ENCODE peak calls at places on chromosomes 2 and 18, in four cellular contexts. B, G, N and S are unnamed samples.

GRCh38 chr2:16148632-16149348 is 208.4 kb downstream of the MYCN start:
- DNase-seq in G (no peak), N (no peak), B (no peak), S (no peak)

GRCh38 chr2:60552096-60552850 is 1.2 kb downstream of the BCL11A start:
- DNase-seq in G (peak; percentile 22), B (no peak), N (peak; percentile 54), S (no peak)

GRCh38 chr18:46917108-46917807 is at the start of the genes KATNAL2 and PIAS2:
- DNase-seq in B (peak; percentile 85), N (peak; percentile 92), G (peak; percentile 79), S (no peak)

GRCh38 chr2:83516503-83516902 is 942.6 kb downstream of the SUCLG1 start:
- DNase-seq in B (no peak), N (no peak), G (no peak), S (no peak)

GRCh38 chr2:141618457-141618856 is 512.4 kb downstream of the LRP1B start:
- DNase-seq in G (no peak), B (no peak), N (no peak), S (no peak)

GRCh38 chr18:73805991-73806390 is 341.6 kb downstream of the FBXO15 start:
- DNase-seq in N (no peak), G (no peak), B (no peak), S (no peak)

GRCh38 chr18:59593291-59593717 is 103.9 kb downstream of the CCBE1 start:
- DNase-seq in G (peak; percentile 44), B (no peak), N (peak; percentile 82), S (peak; percentile 59)

GRCh38 chr2:146985753-146986152 is 859.1 kb upstream of the ACVR2A start:
- DNase-seq in B (no peak), N (no peak), G (no peak), S (no peak)

GRCh38 chr18:47558110-47558750 is 306.8 kb upstream of the SKOR2 start:
- DNase-seq in B (no peak), G (no peak), N (no peak), S (no peak)

GRCh38 chr2:109402180-109402579 is 211.6 kb downstream of the SEPTIN10 start:
- DNase-seq in N (no peak), B (no peak), G (no peak), S (no peak)

GRCh38 chr2:100182494-100183355 is 40.3 kb upstream of the AFF3 start:
- DNase-seq in N (peak; percentile 23), G (no peak), B (no peak), S (no peak)

GRCh38 chr2:172427990-172428840 is 829 bp downstream of the ITGA6 start:
- DNase-seq in N (peak; percentile 57), B (peak; percentile 73), G (no peak), S (no peak)

GRCh38 chr2:109242654-109243331 is 113.8 kb downstream of the SH3RF3 start:
- DNase-seq in G (peak; percentile 91), B (no peak), N (peak; percentile 94), S (peak; percentile 76)

GRCh38 chr18:48922801-48923730 is 27.7 kb downstream of the SMAD7 start:
- DNase-seq in N (peak; percentile 83), G (peak; percentile 82), B (peak; percentile 58), S (peak; percentile 76)

GRCh38 chr18:2538236-2538635 is 33.1 kb downstream of the METTL4 start:
- DNase-seq in N (no peak), G (no peak), B (no peak), S (no peak)

GRCh38 chr2:58107803-58108710 is 61.5 kb downstream of the VRK2 start:
- DNase-seq in B (no peak), N (peak; percentile 87), G (peak; percentile 86), S (peak; percentile 82)

GRCh38 chr2:120783969-120784372 is 48.3 kb downstream of the GLI2 start:
- DNase-seq in G (no peak), B (no peak), N (no peak), S (no peak)

GRCh38 chr2:237860273-237860935 is 981 bp downstream of the RAMP1 start:
- DNase-seq in N (no peak), G (no peak), B (no peak), S (no peak)

GRCh38 chr2:160876765-160877164 is 283.5 kb upstream of the TANK start:
- DNase-seq in B (no peak), G (peak; percentile 34), N (peak; percentile 40), S (no peak)

GRCh38 chr2:60486067-60486466 is 67.4 kb downstream of the BCL11A start:
- DNase-seq in B (no peak), G (no peak), N (no peak), S (no peak)

GRCh38 chr2:86274918-86275275 is 62.5 kb downstream of the REEP1 start:
- DNase-seq in G (peak; percentile 42), N (peak; percentile 41), B (peak; percentile 89), S (no peak)

GRCh38 chr2:9168851-9169250 is 37.8 kb upstream of the ASAP2 start:
- DNase-seq in N (no peak), G (no peak), B (no peak), S (no peak)

GRCh38 chr2:86807462-86808275 is 17.0 kb upstream of the CD8A start:
- DNase-seq in B (peak; percentile 38), G (peak; percentile 38), N (peak; percentile 44), S (no peak)

GRCh38 chr2:29920631-29921559 is 491 bp downstream of the ALK start:
- DNase-seq in B (no peak), G (peak; percentile 19), N (peak; percentile 48), S (no peak)

GRCh38 chr18:362914-363295 is 95.1 kb upstream of the THOC1 start:
- DNase-seq in N (peak; percentile 41), G (peak; percentile 48), B (no peak), S (peak; percentile 24)

GRCh38 chr18:12038082-12038660 is 55.5 kb upstream of the ANKRD62 start:
- DNase-seq in G (peak; percentile 48), N (peak; percentile 64), B (peak; percentile 40), S (no peak)

GRCh38 chr2:27049422-27050280 is 1.8 kb upstream of the AGBL5 start:
- DNase-seq in N (no peak), G (no peak), B (no peak), S (no peak)

GRCh38 chr2:44706584-44707553 is 234.6 kb upstream of the SIX3 start:
- DNase-seq in G (no peak), N (no peak), B (no peak), S (no peak)

DNA sequence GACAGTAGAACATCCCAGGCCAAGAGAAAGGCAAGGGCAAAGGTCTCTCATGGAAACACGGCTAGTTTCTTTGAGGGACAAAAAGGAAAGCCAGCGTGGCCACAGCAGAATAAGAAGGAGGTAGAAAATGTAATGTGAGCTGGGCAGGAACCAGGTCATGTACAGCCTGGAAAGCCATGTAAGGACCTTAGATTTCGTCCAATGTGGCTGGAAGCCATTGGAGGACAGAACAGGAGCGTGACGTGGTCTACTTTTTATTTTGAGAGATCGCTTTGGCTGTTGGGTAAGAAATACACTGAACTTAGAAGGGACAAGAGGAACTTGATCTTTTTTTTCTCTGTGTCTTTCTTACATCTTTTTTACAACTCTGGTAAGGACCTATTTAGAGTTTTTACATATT is 57.8 kb upstream of the ANKRD44 start:
- DNase-seq in N (no peak), B (no peak), G (no peak), S (no peak)
- H3K4me3 ChIP-seq in N (no peak overlapping the region), B (no peak overlapping the region), G (no peak overlapping the region), S (no peak overlapping the region)

GRCh38 chr2:102070058-102070642 is 72.4 kb upstream of the IL1R1 start:
- DNase-seq in B (peak; percentile 86), N (peak; percentile 89), G (peak; percentile 98), S (no peak)
- TF ChIP-seq CTCF in B (no peak), N (no peak), G (peak; percentile 21), S (no peak)

GRCh38 chr2:62708751-62709150 is 3.2 kb downstream of the EHBP1 start:
- DNase-seq in N (no peak), G (no peak), B (no peak), S (no peak)
- H3K4me3 ChIP-seq in N (peak overlapping the region; percentile 78), G (no peak overlapping the region), B (peak overlapping the region; percentile 96), S (peak overlapping the region; percentile 80)

GRCh38 chr2:96321230-96322103 is 3.6 kb upstream of the ITPRIPL1 start:
- DNase-seq in B (peak; percentile 52), N (peak; percentile 67), G (no peak), S (no peak)
- TF ChIP-seq CTCF in B (no peak), N (no peak), G (no peak), S (no peak)

GRCh38 chr2:96861074-96861473 is 3.3 kb upstream of the ANKRD39 start:
- DNase-seq in G (no peak), N (no peak), B (no peak), S (no peak)
- H3K4me3 ChIP-seq in G (no peak overlapping the region), N (no peak overlapping the region), B (no peak overlapping the region), S (no peak overlapping the region)